ENCODE peak calls at places on chromosomes 1 and 21, in ten cellular contexts. W is astrocyte of the spinal cord; J is NCI-H1694 treated with DMSO at 0.1 percent for 48 hours; L is mammary epithelial cell; G is A549; X is HEK293T; I is NCI-H748 treated with DMSO at 0.1 percent for 48 hours; H is smooth muscle cell of the brain vasculature; U is stimulated activated CD4-positive, alpha-beta T cell treated with anti-CD3 and anti-CD28 coated beads, Interleukin-2, amount 100 ng/mL, for 48 hours; O is activated naive CD4-positive, alpha-beta T cell treated with anti-CD3 and anti-CD28 coated beads, Interleukin-2, amount 10 ng/mL, durations not matched to agents 7 days and 5 days. Y is an unnamed sample.

GRCh38 chr1:92274939-92275338 is 23.8 kb downstream of the GLMN start:
- DNase-seq in J (no peak), W (peak; percentile 41), G (no peak), U (no peak), H (no peak), O (no peak), I (no peak), L (peak; percentile 13), X (no peak), Y (no peak)

GRCh38 chr1:11645670-11646265 is 8.5 kb downstream of the FBXO2 start:
- DNase-seq in O (peak; percentile 92), H (peak; percentile 37), U (peak; percentile 85), L (peak; percentile 49), G (peak; percentile 58), W (peak; percentile 64), X (peak; percentile 73), I (peak; percentile 47), J (peak; percentile 63), Y (peak; percentile 34)

GRCh38 chr1:230797376-230798186 is 50.4 kb downstream of the CAPN9 start:
- DNase-seq in G (peak; percentile 49), I (no peak), X (peak; percentile 78), W (peak; percentile 81), O (no peak), J (no peak), U (no peak), L (peak; percentile 33), H (peak; percentile 46), Y (peak; percentile 23)

GRCh38 chr1:230243583-230244377 is 176.7 kb downstream of the GALNT2 start:
- DNase-seq in J (no peak), X (no peak), O (no peak), W (peak; percentile 62), G (no peak), H (no peak), L (peak; percentile 50), I (no peak), U (no peak), Y (peak; percentile 68)

GRCh38 chr1:235289859-235290739 is 37.9 kb downstream of the ARID4B start:
- DNase-seq in G (no peak), H (no peak), X (no peak), O (no peak), J (no peak), U (no peak), I (no peak), W (no peak), L (no peak), Y (no peak)

GRCh38 chr1:17893891-17894631 is 138.9 kb downstream of the ACTL8 start:
- DNase-seq in U (no peak), J (no peak), L (no peak), I (no peak), O (no peak), G (no peak), W (no peak), H (no peak), X (no peak), Y (no peak)

GRCh38 chr21:45509566-45510465 is 32.4 kb downstream of the SLC19A1 start:
- DNase-seq in O (no peak), H (no peak), I (no peak), G (no peak), X (no peak), J (no peak), L (no peak), W (no peak), U (no peak), Y (no peak)

GRCh38 chr1:52296345-52296744 is 69.7 kb downstream of the CC2D1B start:
- DNase-seq in U (no peak), G (peak; percentile 36), I (peak; percentile 29), J (peak; percentile 77), W (peak; percentile 65), L (peak; percentile 59), X (peak; percentile 64), O (no peak), H (no peak), Y (no peak)

GRCh38 chr1:211705439-211706205 is 30.2 kb upstream of the NEK2 start:
- DNase-seq in L (peak; percentile 78), U (no peak), I (no peak), J (no peak), H (no peak), G (no peak), W (no peak), O (no peak), X (no peak), Y (no peak)

GRCh38 chr1:18831656-18832055 is 27.8 kb downstream of the TAS1R2 start:
- DNase-seq in I (no peak), O (no peak), J (no peak), G (no peak), U (no peak), W (no peak), H (no peak), L (no peak), X (no peak), Y (no peak)

GRCh38 chr21:41682719-41683179 is 84.1 kb downstream of the RIPK4 start:
- DNase-seq in L (no peak), X (no peak), H (no peak), U (no peak), I (no peak), W (no peak), J (no peak), O (no peak), G (no peak), Y (no peak)

GRCh38 chr1:208107415-208107814 is 136.8 kb downstream of the PLXNA2 start:
- DNase-seq in J (no peak), L (no peak), I (no peak), H (no peak), O (no peak), W (no peak), X (no peak), G (no peak), U (no peak), Y (no peak)

GRCh38 chr1:209831615-209832014 is 3.8 kb downstream of the UTP25 start:
- DNase-seq in G (no peak), O (no peak), U (no peak), L (peak; percentile 52), I (no peak), X (no peak), W (no peak), H (no peak), J (no peak), Y (no peak)